ENCODE peak calls at places on chromosomes 13 and 19, in six cellular contexts. S is right cardiac atrium, M is right atrium auricular region, Z is DND-41, X is kidney, G is cardiac fibroblast. B is an unnamed sample.
A peak's percentile ranks its signal among the peaks of the same experiment; 100 is the strongest.

GRCh38 chr13:110185696-110186095 is 121.3 kb downstream of the COL4A1 start:
- DNase-seq in S (no peak), M (no peak), Z (no peak), X (no peak), G (peak; percentile 39), B (no peak)

GRCh38 chr13:24271611-24272451 is 37.5 kb upstream of the C1QTNF9 start:
- DNase-seq in S (peak; percentile 74), M (peak; percentile 70), Z (peak; percentile 75), X (peak; percentile 93), G (peak; percentile 77), B (peak; percentile 87)

GRCh38 chr19:768424-768823 is 17.5 kb downstream of the MISP start:
- DNase-seq in S (no peak), M (no peak), Z (no peak), X (no peak), G (peak; percentile 50), B (no peak)

GRCh38 chr19:13347351-13347750 is 158.9 kb downstream of the CACNA1A start:
- DNase-seq in S (no peak), M (no peak), Z (no peak), X (no peak), G (no peak), B (no peak)

GRCh38 chr13:41148421-41149283 is 16.1 kb upstream of the KBTBD6 start:
- DNase-seq in S (no peak), M (no peak), Z (peak; percentile 30), X (no peak), G (no peak), B (no peak)

GRCh38 chr19:4443966-4444764 is 13.4 kb downstream of the UBXN6 start:
- DNase-seq in S (no peak), M (no peak), Z (no peak), X (no peak), G (no peak), B (no peak)

GRCh38 chr13:73535341-73535740 is 476.5 kb downstream of the KLF5 start:
- DNase-seq in S (no peak), M (no peak), Z (no peak), X (no peak), G (no peak), B (no peak)

GRCh38 chr13:89627991-89628390 is 1719.5 kb upstream of the MIR17HG start:
- DNase-seq in S (no peak), M (no peak), Z (no peak), X (no peak), G (peak; percentile 2), B (no peak)

GRCh38 chr19:1736916-1737315 is 16.4 kb upstream of the ONECUT3 start:
- DNase-seq in S (no peak), M (no peak), Z (no peak), X (no peak), G (no peak), B (no peak)

GRCh38 chr19:14440049-14440448 is 6.9 kb downstream of the PKN1 start:
- DNase-seq in S (peak; percentile 75), M (peak; percentile 79), Z (peak; percentile 92), X (peak; percentile 94), G (peak; percentile 10), B (peak; percentile 88)
- H3K4me3 ChIP-seq in S (peak overlapping the region; percentile 2), M (no peak overlapping the region), Z (peak overlapping the region; percentile 65), X (peak overlapping the region; percentile 35), G (no peak overlapping the region), B (peak overlapping the region; percentile 80)

GRCh38 chr13:99895428-99895998 is 76.1 kb downstream of the ZIC5 start:
- DNase-seq in S (no peak), M (no peak), Z (no peak), X (no peak), G (no peak), B (no peak)
- H3K4me3 ChIP-seq in S (peak overlapping the region; percentile 47), M (no peak overlapping the region), Z (no peak overlapping the region), X (peak overlapping the region; percentile 55), G (peak overlapping the region; percentile 26), B (peak overlapping the region; percentile 46)

DNA sequence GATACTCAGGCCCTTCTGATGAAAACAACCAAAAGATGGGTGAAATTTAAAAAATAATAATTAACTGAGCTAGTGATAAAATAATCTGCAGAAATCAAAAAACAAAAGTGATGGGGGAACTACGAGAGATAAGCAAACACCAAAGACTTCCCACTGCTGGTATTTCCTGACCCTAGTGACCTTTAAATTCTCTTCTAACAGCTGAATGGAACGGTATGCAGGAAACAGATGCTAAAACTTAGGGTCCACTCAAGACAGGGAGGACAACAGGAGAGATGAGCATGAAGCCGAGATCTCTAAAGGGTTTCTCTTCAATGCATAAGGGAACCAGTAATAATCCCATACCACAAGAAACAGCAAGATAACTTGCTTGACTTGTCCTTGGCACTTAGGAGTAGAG is 50.8 kb downstream of the USP12 start:
- DNase-seq in S (no peak), M (no peak), Z (no peak), X (no peak), G (no peak), B (no peak)
- H3K4me3 ChIP-seq in S (no peak overlapping the region), M (no peak overlapping the region), Z (no peak overlapping the region), X (no peak overlapping the region), G (no peak overlapping the region), B (no peak overlapping the region)

GRCh38 chr19:41546386-41546789 is 29.6 kb upstream of the CEACAM21 start:
- DNase-seq in S (no peak), M (no peak), Z (no peak), X (no peak), G (no peak), B (peak; percentile 82)

GRCh38 chr19:41547569-41547968 is 28.4 kb upstream of the CEACAM21 start:
- DNase-seq in S (no peak), M (no peak), Z (no peak), X (no peak), G (no peak), B (no peak)

GRCh38 chr19:41545547-41545946 is 30.4 kb upstream of the CEACAM21 start:
- DNase-seq in S (no peak), M (no peak), Z (no peak), X (no peak), G (no peak), B (peak; percentile 66)

GRCh38 chr19:41548954-41549688 is 26.8 kb upstream of the CEACAM21 start:
- DNase-seq in S (no peak), M (no peak), Z (no peak), X (no peak), G (no peak), B (peak; percentile 90)

DNA sequence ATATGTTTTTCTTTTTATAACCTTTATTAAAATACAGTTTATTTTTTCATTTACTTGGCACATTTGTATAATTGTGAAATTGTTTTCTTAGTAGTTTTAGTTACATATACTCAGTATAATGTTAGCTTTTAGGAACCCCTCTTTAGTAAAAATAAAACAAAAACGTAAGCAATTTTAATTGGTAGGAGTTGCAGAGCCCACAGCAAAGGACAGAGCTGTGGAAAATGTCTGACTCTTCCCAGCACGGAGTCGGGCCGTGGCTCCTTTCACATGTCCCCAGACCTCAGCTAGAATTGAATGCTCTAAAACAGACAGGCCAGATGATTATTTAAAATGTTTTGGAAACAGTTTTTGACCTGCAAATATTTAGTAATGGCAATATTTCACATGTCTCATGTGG is 27.9 kb upstream of the CEACAM21 start:
- DNase-seq in S (no peak), M (no peak), Z (no peak), X (no peak), G (no peak), B (no peak)
- H3K4me3 ChIP-seq in S (no peak overlapping the region), M (no peak overlapping the region), Z (no peak overlapping the region), X (no peak overlapping the region), G (no peak overlapping the region), B (no peak overlapping the region)

B was measured in GM12865.